ENCODE peak calls at places on chromosomes 11 and 22, in five cellular contexts. O is NAMALWA; U is fibroblast of mammary gland; W is stimulated activated CD8-positive, alpha-beta memory T cell treated with anti-CD3 and anti-CD28 coated beads, Interleukin-12 subunit alpha, Interleukin-12 subunit beta, amount 100 ng/mL, for 1 hour; K is HFF-Myc. P is an unnamed sample.

GRCh38 chr22:38148252-38148651 is 33.4 kb downstream of the PLA2G6 start:
- DNase-seq in O (no peak), U (peak), W (no peak), K (peak), P (no peak)

GRCh38 chr11:86669424-86669823 is 3.0 kb downstream of the ME3 start:
- DNase-seq in O (no peak), U (no peak), W (no peak), K (no peak), P (no peak)

GRCh38 chr11:66046901-66047300 is 2.1 kb downstream of the GAL3ST3 start:
- DNase-seq in O (no peak), U (no peak), W (no peak), K (no peak), P (no peak)

GRCh38 chr11:46247090-46247489 is 30.4 kb upstream of the CREB3L1 start:
- DNase-seq in O (no peak), U (peak), W (no peak), K (no peak), P (no peak)

GRCh38 chr11:101456812-101457211 is 127.0 kb downstream of the TRPC6 start:
- DNase-seq in O (peak), U (peak), W (no peak), K (no peak), P (no peak)

GRCh38 chr11:134404485-134405341 is 7.3 kb downstream of the B3GAT1 start:
- DNase-seq in O (no peak), U (no peak), W (no peak), K (no peak), P (no peak)

GRCh38 chr11:106917973-106918372 is 100.3 kb downstream of the GUCY1A2 start:
- DNase-seq in O (peak), U (peak), W (no peak), K (no peak), P (no peak)

GRCh38 chr11:102061276-102061675 is 14.0 kb downstream of the CFAP300 start:
- DNase-seq in O (no peak), U (no peak), W (no peak), K (no peak), P (no peak)

GRCh38 chr11:45078236-45079074 is 68.0 kb upstream of the PRDM11 start:
- DNase-seq in O (no peak), U (peak), W (no peak), K (no peak), P (no peak)

GRCh38 chr11:83073884-83074283 is 2.2 kb upstream of the RAB30 start:
- DNase-seq in O (no peak), U (no peak), W (no peak), K (no peak), P (no peak)

GRCh38 chr22:48084041-48084748 is 1321.7 kb downstream of the TBC1D22A start:
- DNase-seq in O (no peak), U (no peak), W (no peak), K (no peak), P (no peak)

GRCh38 chr11:34194576-34195335 is 89.3 kb downstream of the NAT10 start:
- DNase-seq in O (no peak), U (no peak), W (no peak), K (no peak), P (no peak)